ENCODE peak calls at places on chromosome 17, in nine cellular contexts. One of them, this sample, is unnamed.

GRCh38 chr17:30586818-30587595 is 109.8 kb downstream of the GOSR1 start:
- DNase-seq in stimulated activated CD4-positive, alpha-beta T cell treated with anti-CD3 and anti-CD28 coated beads, TNF-alpha, amount 100 ng/mL, for 1 hour: no peak
- DNase-seq in nephron progenitor cell: no peak
- DNase-seq in iPS-NIHi11: no peak
- DNase-seq in activated naive CD8-positive, alpha-beta T cell treated with anti-CD3 and anti-CD28 coated beads, Interleukin-2, amount 50 U/mL, for 24 hours: no peak
- DNase-seq in fibroblast of lung: peak; percentile 87
- DNase-seq in cardiac muscle cell: no peak
- DNase-seq in epithelial cell of proximal tubule: no peak
- DNase-seq in NCI-H1105 treated with DMSO at 0.1 percent for 48 hours: no peak
- DNase-seq in this sample: no peak

GRCh38 chr17:71779482-71779881 is 341.3 kb upstream of the SOX9 start:
- DNase-seq in stimulated activated CD4-positive, alpha-beta T cell treated with anti-CD3 and anti-CD28 coated beads, TNF-alpha, amount 100 ng/mL, for 1 hour: no peak
- DNase-seq in nephron progenitor cell: no peak
- DNase-seq in iPS-NIHi11: no peak
- DNase-seq in activated naive CD8-positive, alpha-beta T cell treated with anti-CD3 and anti-CD28 coated beads, Interleukin-2, amount 50 U/mL, for 24 hours: no peak
- DNase-seq in fibroblast of lung: no peak
- DNase-seq in cardiac muscle cell: no peak
- DNase-seq in epithelial cell of proximal tubule: no peak
- DNase-seq in NCI-H1105 treated with DMSO at 0.1 percent for 48 hours: no peak
- DNase-seq in this sample: no peak

GRCh38 chr17:59837362-59838195 is 55.2 kb downstream of the TUBD1 start:
- DNase-seq in stimulated activated CD4-positive, alpha-beta T cell treated with anti-CD3 and anti-CD28 coated beads, TNF-alpha, amount 100 ng/mL, for 1 hour: no peak
- DNase-seq in nephron progenitor cell: peak; percentile 13
- DNase-seq in iPS-NIHi11: peak; percentile 76
- DNase-seq in activated naive CD8-positive, alpha-beta T cell treated with anti-CD3 and anti-CD28 coated beads, Interleukin-2, amount 50 U/mL, for 24 hours: peak; percentile 49
- DNase-seq in fibroblast of lung: peak; percentile 100
- DNase-seq in cardiac muscle cell: peak; percentile 96
- DNase-seq in epithelial cell of proximal tubule: peak; percentile 99
- DNase-seq in NCI-H1105 treated with DMSO at 0.1 percent for 48 hours: peak; percentile 76
- DNase-seq in this sample: peak; percentile 89

GRCh38 chr17:32551186-32551955 is 64.6 kb downstream of the CDK5R1 start:
- DNase-seq in stimulated activated CD4-positive, alpha-beta T cell treated with anti-CD3 and anti-CD28 coated beads, TNF-alpha, amount 100 ng/mL, for 1 hour: no peak
- DNase-seq in nephron progenitor cell: no peak
- DNase-seq in iPS-NIHi11: no peak
- DNase-seq in activated naive CD8-positive, alpha-beta T cell treated with anti-CD3 and anti-CD28 coated beads, Interleukin-2, amount 50 U/mL, for 24 hours: no peak
- DNase-seq in fibroblast of lung: peak; percentile 84
- DNase-seq in cardiac muscle cell: no peak
- DNase-seq in epithelial cell of proximal tubule: no peak
- DNase-seq in NCI-H1105 treated with DMSO at 0.1 percent for 48 hours: no peak
- DNase-seq in this sample: no peak

GRCh38 chr17:3401786-3402185 is 3.6 kb upstream of the OR1E1 start:
- DNase-seq in stimulated activated CD4-positive, alpha-beta T cell treated with anti-CD3 and anti-CD28 coated beads, TNF-alpha, amount 100 ng/mL, for 1 hour: no peak
- DNase-seq in nephron progenitor cell: no peak
- DNase-seq in iPS-NIHi11: no peak
- DNase-seq in activated naive CD8-positive, alpha-beta T cell treated with anti-CD3 and anti-CD28 coated beads, Interleukin-2, amount 50 U/mL, for 24 hours: no peak
- DNase-seq in fibroblast of lung: no peak
- DNase-seq in cardiac muscle cell: no peak
- DNase-seq in epithelial cell of proximal tubule: no peak
- DNase-seq in NCI-H1105 treated with DMSO at 0.1 percent for 48 hours: no peak
- DNase-seq in this sample: no peak

GRCh38 chr17:74274703-74275340 is 788 bp downstream of the DNAI2 start:
- DNase-seq in stimulated activated CD4-positive, alpha-beta T cell treated with anti-CD3 and anti-CD28 coated beads, TNF-alpha, amount 100 ng/mL, for 1 hour: no peak
- DNase-seq in nephron progenitor cell: no peak
- DNase-seq in iPS-NIHi11: peak; percentile 4
- DNase-seq in activated naive CD8-positive, alpha-beta T cell treated with anti-CD3 and anti-CD28 coated beads, Interleukin-2, amount 50 U/mL, for 24 hours: no peak
- DNase-seq in fibroblast of lung: no peak
- DNase-seq in cardiac muscle cell: no peak
- DNase-seq in epithelial cell of proximal tubule: no peak
- DNase-seq in NCI-H1105 treated with DMSO at 0.1 percent for 48 hours: peak; percentile 41
- DNase-seq in this sample: no peak

GRCh38 chr17:1002771-1003555 is 6.0 kb downstream of the TIMM22 start:
- DNase-seq in stimulated activated CD4-positive, alpha-beta T cell treated with anti-CD3 and anti-CD28 coated beads, TNF-alpha, amount 100 ng/mL, for 1 hour: no peak
- DNase-seq in nephron progenitor cell: no peak
- DNase-seq in iPS-NIHi11: no peak
- DNase-seq in activated naive CD8-positive, alpha-beta T cell treated with anti-CD3 and anti-CD28 coated beads, Interleukin-2, amount 50 U/mL, for 24 hours: no peak
- DNase-seq in fibroblast of lung: peak; percentile 76
- DNase-seq in cardiac muscle cell: no peak
- DNase-seq in epithelial cell of proximal tubule: no peak
- DNase-seq in NCI-H1105 treated with DMSO at 0.1 percent for 48 hours: no peak
- DNase-seq in this sample: no peak

GRCh38 chr17:77214743-77215142 is 74.0 kb downstream of the SEC14L1 start:
- DNase-seq in stimulated activated CD4-positive, alpha-beta T cell treated with anti-CD3 and anti-CD28 coated beads, TNF-alpha, amount 100 ng/mL, for 1 hour: no peak
- DNase-seq in nephron progenitor cell: peak; percentile 40
- DNase-seq in iPS-NIHi11: peak; percentile 84
- DNase-seq in activated naive CD8-positive, alpha-beta T cell treated with anti-CD3 and anti-CD28 coated beads, Interleukin-2, amount 50 U/mL, for 24 hours: no peak
- DNase-seq in fibroblast of lung: peak; percentile 23
- DNase-seq in cardiac muscle cell: peak; percentile 73
- DNase-seq in epithelial cell of proximal tubule: no peak
- DNase-seq in NCI-H1105 treated with DMSO at 0.1 percent for 48 hours: no peak
- DNase-seq in this sample: peak; percentile 87

GRCh38 chr17:33266116-33266515 is 27.0 kb downstream of the ASIC2 start:
- DNase-seq in stimulated activated CD4-positive, alpha-beta T cell treated with anti-CD3 and anti-CD28 coated beads, TNF-alpha, amount 100 ng/mL, for 1 hour: no peak
- DNase-seq in nephron progenitor cell: no peak
- DNase-seq in iPS-NIHi11: no peak
- DNase-seq in activated naive CD8-positive, alpha-beta T cell treated with anti-CD3 and anti-CD28 coated beads, Interleukin-2, amount 50 U/mL, for 24 hours: no peak
- DNase-seq in fibroblast of lung: peak; percentile 75
- DNase-seq in cardiac muscle cell: no peak
- DNase-seq in epithelial cell of proximal tubule: no peak
- DNase-seq in NCI-H1105 treated with DMSO at 0.1 percent for 48 hours: no peak
- DNase-seq in this sample: no peak

GRCh38 chr17:3828151-3828851 is 17.7 kb downstream of the NCBP3 start:
- DNase-seq in stimulated activated CD4-positive, alpha-beta T cell treated with anti-CD3 and anti-CD28 coated beads, TNF-alpha, amount 100 ng/mL, for 1 hour: no peak
- DNase-seq in nephron progenitor cell: no peak
- DNase-seq in iPS-NIHi11: no peak
- DNase-seq in activated naive CD8-positive, alpha-beta T cell treated with anti-CD3 and anti-CD28 coated beads, Interleukin-2, amount 50 U/mL, for 24 hours: no peak
- DNase-seq in fibroblast of lung: peak; percentile 62
- DNase-seq in cardiac muscle cell: no peak
- DNase-seq in epithelial cell of proximal tubule: no peak
- DNase-seq in NCI-H1105 treated with DMSO at 0.1 percent for 48 hours: peak; percentile 41
- DNase-seq in this sample: no peak

GRCh38 chr17:80141463-80142165 is 5.3 kb downstream of the EIF4A3 start:
- DNase-seq in stimulated activated CD4-positive, alpha-beta T cell treated with anti-CD3 and anti-CD28 coated beads, TNF-alpha, amount 100 ng/mL, for 1 hour: no peak
- DNase-seq in nephron progenitor cell: no peak
- DNase-seq in iPS-NIHi11: no peak
- DNase-seq in activated naive CD8-positive, alpha-beta T cell treated with anti-CD3 and anti-CD28 coated beads, Interleukin-2, amount 50 U/mL, for 24 hours: no peak
- DNase-seq in fibroblast of lung: no peak
- DNase-seq in cardiac muscle cell: no peak
- DNase-seq in epithelial cell of proximal tubule: no peak
- DNase-seq in NCI-H1105 treated with DMSO at 0.1 percent for 48 hours: no peak
- DNase-seq in this sample: no peak

GRCh38 chr17:8726951-8727555 is 17.6 kb downstream of the CCDC42 start:
- DNase-seq in stimulated activated CD4-positive, alpha-beta T cell treated with anti-CD3 and anti-CD28 coated beads, TNF-alpha, amount 100 ng/mL, for 1 hour: no peak
- DNase-seq in nephron progenitor cell: no peak
- DNase-seq in iPS-NIHi11: no peak
- DNase-seq in activated naive CD8-positive, alpha-beta T cell treated with anti-CD3 and anti-CD28 coated beads, Interleukin-2, amount 50 U/mL, for 24 hours: no peak
- DNase-seq in fibroblast of lung: peak; percentile 31
- DNase-seq in cardiac muscle cell: no peak
- DNase-seq in epithelial cell of proximal tubule: no peak
- DNase-seq in NCI-H1105 treated with DMSO at 0.1 percent for 48 hours: no peak
- DNase-seq in this sample: peak; percentile 24

GRCh38 chr17:4142107-4142900 is 526 bp downstream of the ZZEF1 start:
- DNase-seq in stimulated activated CD4-positive, alpha-beta T cell treated with anti-CD3 and anti-CD28 coated beads, TNF-alpha, amount 100 ng/mL, for 1 hour: peak; percentile 7
- DNase-seq in nephron progenitor cell: peak; percentile 65
- DNase-seq in iPS-NIHi11: no peak
- DNase-seq in activated naive CD8-positive, alpha-beta T cell treated with anti-CD3 and anti-CD28 coated beads, Interleukin-2, amount 50 U/mL, for 24 hours: peak; percentile 40
- DNase-seq in fibroblast of lung: peak; percentile 34
- DNase-seq in cardiac muscle cell: peak; percentile 69
- DNase-seq in epithelial cell of proximal tubule: no peak
- DNase-seq in NCI-H1105 treated with DMSO at 0.1 percent for 48 hours: no peak
- DNase-seq in this sample: no peak

GRCh38 chr17:17032131-17032692 is 10.0 kb upstream of the MPRIP start:
- DNase-seq in stimulated activated CD4-positive, alpha-beta T cell treated with anti-CD3 and anti-CD28 coated beads, TNF-alpha, amount 100 ng/mL, for 1 hour: no peak
- DNase-seq in nephron progenitor cell: no peak
- DNase-seq in iPS-NIHi11: no peak
- DNase-seq in activated naive CD8-positive, alpha-beta T cell treated with anti-CD3 and anti-CD28 coated beads, Interleukin-2, amount 50 U/mL, for 24 hours: no peak
- DNase-seq in fibroblast of lung: peak; percentile 97
- DNase-seq in cardiac muscle cell: no peak
- DNase-seq in epithelial cell of proximal tubule: no peak
- DNase-seq in NCI-H1105 treated with DMSO at 0.1 percent for 48 hours: no peak
- DNase-seq in this sample: no peak

GRCh38 chr17:33451221-33451620 is 158.1 kb upstream of the ASIC2 start:
- DNase-seq in stimulated activated CD4-positive, alpha-beta T cell treated with anti-CD3 and anti-CD28 coated beads, TNF-alpha, amount 100 ng/mL, for 1 hour: no peak
- DNase-seq in nephron progenitor cell: no peak
- DNase-seq in iPS-NIHi11: no peak
- DNase-seq in activated naive CD8-positive, alpha-beta T cell treated with anti-CD3 and anti-CD28 coated beads, Interleukin-2, amount 50 U/mL, for 24 hours: no peak
- DNase-seq in fibroblast of lung: no peak
- DNase-seq in cardiac muscle cell: no peak
- DNase-seq in epithelial cell of proximal tubule: peak; percentile 90
- DNase-seq in NCI-H1105 treated with DMSO at 0.1 percent for 48 hours: no peak
- DNase-seq in this sample: no peak

GRCh38 chr17:68599091-68599872 is 1.9 kb downstream of the FAM20A start:
- DNase-seq in stimulated activated CD4-positive, alpha-beta T cell treated with anti-CD3 and anti-CD28 coated beads, TNF-alpha, amount 100 ng/mL, for 1 hour: no peak
- DNase-seq in nephron progenitor cell: no peak
- DNase-seq in iPS-NIHi11: no peak
- DNase-seq in activated naive CD8-positive, alpha-beta T cell treated with anti-CD3 and anti-CD28 coated beads, Interleukin-2, amount 50 U/mL, for 24 hours: no peak
- DNase-seq in fibroblast of lung: no peak
- DNase-seq in cardiac muscle cell: no peak
- DNase-seq in epithelial cell of proximal tubule: no peak
- DNase-seq in NCI-H1105 treated with DMSO at 0.1 percent for 48 hours: no peak
- DNase-seq in this sample: no peak

GRCh38 chr17:48732688-48733629 is 4.4 kb upstream of the HOXB13 start:
- DNase-seq in stimulated activated CD4-positive, alpha-beta T cell treated with anti-CD3 and anti-CD28 coated beads, TNF-alpha, amount 100 ng/mL, for 1 hour: no peak
- DNase-seq in nephron progenitor cell: peak; percentile 45
- DNase-seq in iPS-NIHi11: peak; percentile 47
- DNase-seq in activated naive CD8-positive, alpha-beta T cell treated with anti-CD3 and anti-CD28 coated beads, Interleukin-2, amount 50 U/mL, for 24 hours: no peak
- DNase-seq in fibroblast of lung: no peak
- DNase-seq in cardiac muscle cell: no peak
- DNase-seq in epithelial cell of proximal tubule: no peak
- DNase-seq in NCI-H1105 treated with DMSO at 0.1 percent for 48 hours: no peak
- DNase-seq in this sample: peak; percentile 82

GRCh38 chr17:46010597-46011186 is 11.6 kb downstream of the STH start:
- DNase-seq in stimulated activated CD4-positive, alpha-beta T cell treated with anti-CD3 and anti-CD28 coated beads, TNF-alpha, amount 100 ng/mL, for 1 hour: no peak
- DNase-seq in nephron progenitor cell: no peak
- DNase-seq in iPS-NIHi11: no peak
- DNase-seq in activated naive CD8-positive, alpha-beta T cell treated with anti-CD3 and anti-CD28 coated beads, Interleukin-2, amount 50 U/mL, for 24 hours: no peak
- DNase-seq in fibroblast of lung: no peak
- DNase-seq in cardiac muscle cell: no peak
- DNase-seq in epithelial cell of proximal tubule: no peak
- DNase-seq in NCI-H1105 treated with DMSO at 0.1 percent for 48 hours: no peak
- DNase-seq in this sample: peak; percentile 68

GRCh38 chr17:77392376-77393273 is 251.9 kb downstream of the SEC14L1 start:
- DNase-seq in stimulated activated CD4-positive, alpha-beta T cell treated with anti-CD3 and anti-CD28 coated beads, TNF-alpha, amount 100 ng/mL, for 1 hour: no peak
- DNase-seq in nephron progenitor cell: peak; percentile 46
- DNase-seq in iPS-NIHi11: peak; percentile 82
- DNase-seq in activated naive CD8-positive, alpha-beta T cell treated with anti-CD3 and anti-CD28 coated beads, Interleukin-2, amount 50 U/mL, for 24 hours: no peak
- DNase-seq in fibroblast of lung: no peak
- DNase-seq in cardiac muscle cell: peak; percentile 61
- DNase-seq in epithelial cell of proximal tubule: no peak
- DNase-seq in NCI-H1105 treated with DMSO at 0.1 percent for 48 hours: no peak
- DNase-seq in this sample: peak; percentile 85

GRCh38 chr17:2621241-2621640 is 27.8 kb downstream of the PAFAH1B1 start:
- DNase-seq in stimulated activated CD4-positive, alpha-beta T cell treated with anti-CD3 and anti-CD28 coated beads, TNF-alpha, amount 100 ng/mL, for 1 hour: no peak
- DNase-seq in nephron progenitor cell: no peak
- DNase-seq in iPS-NIHi11: no peak
- DNase-seq in activated naive CD8-positive, alpha-beta T cell treated with anti-CD3 and anti-CD28 coated beads, Interleukin-2, amount 50 U/mL, for 24 hours: no peak
- DNase-seq in fibroblast of lung: peak; percentile 10
- DNase-seq in cardiac muscle cell: no peak
- DNase-seq in epithelial cell of proximal tubule: no peak
- DNase-seq in NCI-H1105 treated with DMSO at 0.1 percent for 48 hours: no peak
- DNase-seq in this sample: no peak

GRCh38 chr17:65297384-65297783 is 160.2 kb downstream of the RGS9 start:
- DNase-seq in stimulated activated CD4-positive, alpha-beta T cell treated with anti-CD3 and anti-CD28 coated beads, TNF-alpha, amount 100 ng/mL, for 1 hour: no peak
- DNase-seq in nephron progenitor cell: no peak
- DNase-seq in iPS-NIHi11: no peak
- DNase-seq in activated naive CD8-positive, alpha-beta T cell treated with anti-CD3 and anti-CD28 coated beads, Interleukin-2, amount 50 U/mL, for 24 hours: no peak
- DNase-seq in fibroblast of lung: peak; percentile 40
- DNase-seq in cardiac muscle cell: no peak
- DNase-seq in epithelial cell of proximal tubule: no peak
- DNase-seq in NCI-H1105 treated with DMSO at 0.1 percent for 48 hours: no peak
- DNase-seq in this sample: no peak

GRCh38 chr17:17749025-17749772 is 67.9 kb downstream of the RAI1 start:
- DNase-seq in stimulated activated CD4-positive, alpha-beta T cell treated with anti-CD3 and anti-CD28 coated beads, TNF-alpha, amount 100 ng/mL, for 1 hour: no peak
- DNase-seq in nephron progenitor cell: no peak
- DNase-seq in iPS-NIHi11: no peak
- DNase-seq in activated naive CD8-positive, alpha-beta T cell treated with anti-CD3 and anti-CD28 coated beads, Interleukin-2, amount 50 U/mL, for 24 hours: no peak
- DNase-seq in fibroblast of lung: no peak
- DNase-seq in cardiac muscle cell: no peak
- DNase-seq in epithelial cell of proximal tubule: no peak
- DNase-seq in NCI-H1105 treated with DMSO at 0.1 percent for 48 hours: no peak
- DNase-seq in this sample: peak; percentile 79

GRCh38 chr17:81422776-81423697 is 27.8 kb downstream of the BAHCC1 start:
- DNase-seq in stimulated activated CD4-positive, alpha-beta T cell treated with anti-CD3 and anti-CD28 coated beads, TNF-alpha, amount 100 ng/mL, for 1 hour: no peak
- DNase-seq in nephron progenitor cell: peak; percentile 58
- DNase-seq in iPS-NIHi11: peak; percentile 66
- DNase-seq in activated naive CD8-positive, alpha-beta T cell treated with anti-CD3 and anti-CD28 coated beads, Interleukin-2, amount 50 U/mL, for 24 hours: no peak
- DNase-seq in fibroblast of lung: peak; percentile 96
- DNase-seq in cardiac muscle cell: peak; percentile 50
- DNase-seq in epithelial cell of proximal tubule: peak; percentile 54
- DNase-seq in NCI-H1105 treated with DMSO at 0.1 percent for 48 hours: no peak
- DNase-seq in this sample: peak; percentile 69

GRCh38 chr17:49959183-49959935 is 9.6 kb upstream of the DLX4 start:
- DNase-seq in stimulated activated CD4-positive, alpha-beta T cell treated with anti-CD3 and anti-CD28 coated beads, TNF-alpha, amount 100 ng/mL, for 1 hour: no peak
- DNase-seq in nephron progenitor cell: no peak
- DNase-seq in iPS-NIHi11: no peak
- DNase-seq in activated naive CD8-positive, alpha-beta T cell treated with anti-CD3 and anti-CD28 coated beads, Interleukin-2, amount 50 U/mL, for 24 hours: no peak
- DNase-seq in fibroblast of lung: peak; percentile 42
- DNase-seq in cardiac muscle cell: no peak
- DNase-seq in epithelial cell of proximal tubule: no peak
- DNase-seq in NCI-H1105 treated with DMSO at 0.1 percent for 48 hours: no peak
- DNase-seq in this sample: peak; percentile 63

This sample was measured in H9.